ENCODE peak calls at places on chromosomes 5 and 9, in six cellular contexts. N, J, Q, P, D and R are unnamed samples.

GRCh38 chr5:76807296-76807695 is 11.5 kb upstream of the F2RL1 start:
- DNase-seq in N (peak; percentile 88), J (no peak), Q (no peak), P (no peak), D (peak; percentile 85), R (no peak)

GRCh38 chr5:124744170-124744911 is 2.1 kb downstream of the ZNF608 start:
- DNase-seq in N (peak; percentile 49), J (no peak), Q (no peak), P (no peak), D (peak; percentile 52), R (no peak)

GRCh38 chr9:100428871-100429654 is 2.1 kb downstream of the MSANTD3 start:
- DNase-seq in N (peak; percentile 98), J (peak; percentile 83), Q (no peak), P (no peak), D (peak; percentile 99), R (peak; percentile 95)

GRCh38 chr5:136332213-136332612 is 33.1 kb downstream of the TRPC7 start:
- DNase-seq in N (no peak), J (no peak), Q (no peak), P (no peak), D (no peak), R (no peak)

GRCh38 chr5:125032286-125032685 is 285.8 kb upstream of the ZNF608 start:
- DNase-seq in N (peak; percentile 29), J (no peak), Q (no peak), P (no peak), D (no peak), R (no peak)

GRCh38 chr5:139188558-139189270 is 9.5 kb downstream of the SIL1 start:
- DNase-seq in N (no peak), J (no peak), Q (no peak), P (no peak), D (no peak), R (no peak)

GRCh38 chr5:153982206-153982605 is 56.5 kb downstream of the FAM114A2 start:
- DNase-seq in N (peak; percentile 35), J (no peak), Q (no peak), P (no peak), D (peak; percentile 58), R (no peak)

GRCh38 chr5:14491015-14491414 is 90.6 kb upstream of the OTULINL start:
- DNase-seq in N (no peak), J (no peak), Q (no peak), P (no peak), D (no peak), R (no peak)

GRCh38 chr5:7825630-7826029 is 25.3 kb downstream of the CFAP90 start:
- DNase-seq in N (no peak), J (no peak), Q (no peak), P (no peak), D (no peak), R (no peak)

GRCh38 chr5:34587355-34588241 is 68.5 kb upstream of the RAI14 start:
- DNase-seq in N (peak; percentile 86), J (no peak), Q (no peak), P (no peak), D (peak; percentile 58), R (no peak)

GRCh38 chr9:89497978-89498844 is at the start of gene SEMA4D:
- DNase-seq in N (peak; percentile 39), J (peak; percentile 53), Q (peak; percentile 75), P (peak; percentile 73), D (peak; percentile 45), R (no peak)

GRCh38 chr5:148794275-148794674 is 32.1 kb upstream of the ADRB2 start:
- DNase-seq in N (no peak), J (no peak), Q (peak; percentile 53), P (no peak), D (no peak), R (no peak)

GRCh38 chr9:95772320-95773060 is 103.0 kb upstream of the ERCC6L2 start:
- DNase-seq in N (peak; percentile 65), J (no peak), Q (no peak), P (no peak), D (no peak), R (no peak)
- H3K4me2 ChIP-seq in N (peak overlapping the region; percentile 20), J (no peak overlapping the region), Q (no peak overlapping the region), P (no peak overlapping the region), D (no peak overlapping the region), R (no peak overlapping the region)

GRCh38 chr5:42598311-42598710 is 158.3 kb upstream of the CCDC152 start:
- DNase-seq in N (no peak), J (no peak), Q (no peak), P (no peak), D (peak; percentile 81), R (no peak)

GRCh38 chr5:42592401-42592800 is 164.2 kb upstream of the CCDC152 start:
- DNase-seq in N (no peak), J (no peak), Q (no peak), P (no peak), D (no peak), R (no peak)

GRCh38 chr5:42597318-42597937 is 159.2 kb upstream of the CCDC152 start:
- DNase-seq in N (no peak), J (no peak), Q (no peak), P (no peak), D (no peak), R (no peak)

GRCh38 chr5:42596817-42597216 is 159.8 kb upstream of the CCDC152 start:
- DNase-seq in N (no peak), J (no peak), Q (no peak), P (no peak), D (no peak), R (no peak)

DNA sequence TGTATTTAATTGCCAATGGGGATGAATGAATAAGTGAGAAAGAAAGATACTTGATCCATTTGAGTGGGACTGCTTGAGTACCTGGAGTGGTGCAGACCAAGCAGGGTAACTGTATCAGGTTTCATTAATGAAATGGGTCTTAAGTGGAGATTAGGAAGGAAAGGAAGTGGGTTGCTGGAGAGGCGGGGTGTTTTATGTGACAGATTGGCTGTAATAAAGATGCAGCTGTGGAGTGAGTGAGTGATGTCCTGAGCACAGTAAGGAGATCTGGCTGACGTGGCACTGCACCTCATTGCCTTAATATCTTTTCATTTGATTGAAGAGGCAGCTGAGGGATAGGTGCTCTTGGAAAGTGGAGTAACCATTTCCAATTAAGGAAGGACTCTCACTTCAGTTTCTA is 161.0 kb upstream of the CCDC152 start:
- DNase-seq in N (no peak), J (no peak), Q (peak; percentile 20), P (no peak), D (no peak), R (no peak)
- H3K4me2 ChIP-seq in N (no peak overlapping the region), J (no peak overlapping the region), Q (no peak overlapping the region), P (no peak overlapping the region), D (no peak overlapping the region), R (no peak overlapping the region)

GRCh38 chr9:96874947-96875459 is 20.7 kb upstream of the ZNF782 start:
- DNase-seq in N (peak; percentile 30), J (peak; percentile 51), Q (no peak), P (peak; percentile 71), D (peak; percentile 96), R (peak; percentile 90)
- H3K4me2 ChIP-seq in N (peak overlapping the region; percentile 81), J (peak overlapping the region; percentile 94), Q (peak overlapping the region; percentile 73), P (peak overlapping the region; percentile 76), D (peak overlapping the region; percentile 97), R (peak overlapping the region; percentile 100)

GRCh38 chr9:126638571-126639132 is 24.9 kb downstream of the LMX1B start:
- DNase-seq in N (peak; percentile 9), J (no peak), Q (no peak), P (no peak), D (no peak), R (no peak)
- H3K4me2 ChIP-seq in N (no peak overlapping the region), J (no peak overlapping the region), Q (no peak overlapping the region), P (no peak overlapping the region), D (no peak overlapping the region), R (peak overlapping the region; percentile 69)

DNA sequence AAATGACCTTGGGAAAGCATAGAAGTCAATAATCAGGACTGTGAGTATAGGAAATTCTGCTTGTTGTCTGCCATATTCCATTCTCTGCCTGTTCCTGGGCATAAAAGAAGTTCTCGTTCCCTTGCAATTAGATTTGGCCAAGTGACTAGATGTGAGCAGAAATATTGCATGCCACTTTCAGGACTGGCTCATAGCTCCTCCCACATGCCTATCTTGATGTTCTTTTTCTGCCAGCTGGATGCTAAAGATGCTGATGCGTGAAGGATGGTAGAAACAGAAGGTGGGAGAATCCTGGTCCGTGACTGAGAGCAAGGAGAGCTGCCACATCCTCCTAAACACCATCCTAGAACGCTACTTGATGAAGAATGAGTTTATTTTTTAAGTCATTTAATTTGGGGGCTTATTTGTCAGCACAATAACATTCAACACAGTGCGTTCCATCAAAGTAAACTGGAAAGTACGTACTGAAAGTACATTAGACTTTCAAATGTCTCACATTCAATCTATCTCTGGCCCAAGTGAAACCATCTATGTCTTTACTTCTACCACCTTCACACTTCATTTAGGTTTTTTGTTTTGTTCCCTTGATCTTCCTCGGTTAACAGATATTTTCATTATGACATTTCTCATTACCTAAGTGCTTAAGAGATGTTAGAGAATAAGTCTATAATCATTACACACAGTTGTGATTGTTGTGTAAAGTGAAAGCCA is 648.5 kb downstream of the RAB3C start:
- DNase-seq in N (no peak), J (no peak), Q (no peak), P (no peak), D (no peak), R (no peak)
- H3K4me2 ChIP-seq in N (no peak overlapping the region), J (no peak overlapping the region), Q (no peak overlapping the region), P (no peak overlapping the region), D (no peak overlapping the region), R (no peak overlapping the region)